ENCODE peak calls at places on chromosomes 7 and 10, in eight cellular contexts. L, Z, J, G, R, N, V and C are unnamed samples. For H3K9me3 and H3K4me1, the result is how much of the 10 kb centered on the place peaks cover.

GRCh38 chr7:44914992-44915607 is 29.8 kb upstream of the PURB start:
- DNase-seq in R (no peak), L (no peak), Z (no peak), V (no peak), G (no peak), N (no peak), J (no peak), C (no peak)

GRCh38 chr7:7201583-7202374 is 19.4 kb downstream of the C1GALT1 start:
- DNase-seq in J (no peak), N (no peak), L (peak), G (peak), R (no peak), V (no peak), Z (no peak), C (peak)

GRCh38 chr10:118965636-118966035 is 63.9 kb upstream of the NANOS1 start:
- DNase-seq in L (no peak), G (no peak), J (no peak), R (no peak), N (no peak), Z (no peak), V (no peak), C (no peak)

GRCh38 chr7:131727189-131727588 is 170.8 kb upstream of the PODXL start:
- DNase-seq in V (no peak), R (no peak), N (no peak), L (no peak), J (no peak), Z (no peak), G (no peak), C (no peak)

GRCh38 chr10:79355420-79356010 is 8.2 kb downstream of the PPIF start:
- DNase-seq in G (no peak), V (no peak), R (no peak), L (no peak), J (no peak), N (no peak), Z (no peak), C (no peak)

GRCh38 chr7:80244206-80244956 is 109.8 kb downstream of the GNAI1 start:
- DNase-seq in V (peak), L (no peak), N (no peak), Z (peak), R (no peak), J (peak), G (no peak), C (no peak)

GRCh38 chr7:143379607-143380263 is 1.4 kb upstream of the ZYX start:
- DNase-seq in Z (no peak), L (no peak), V (no peak), G (no peak), R (no peak), N (no peak), J (peak), C (no peak)

GRCh38 chr7:97697396-97697795 is 34.5 kb upstream of the TAC1 start:
- DNase-seq in J (no peak), L (no peak), N (peak), Z (no peak), R (no peak), V (no peak), G (no peak), C (no peak)

GRCh38 chr10:70927221-70927943 is 39.0 kb upstream of the PCBD1 start:
- DNase-seq in N (no peak), L (peak), G (no peak), Z (peak), R (no peak), V (peak), J (peak), C (no peak)

GRCh38 chr7:21454906-21455305 is 27.0 kb downstream of the SP4 start:
- DNase-seq in R (no peak), G (no peak), N (no peak), J (no peak), V (no peak), Z (no peak), L (no peak), C (no peak)

GRCh38 chr10:89236221-89236620 is 15.4 kb downstream of the LIPA start:
- DNase-seq in J (peak), N (no peak), L (no peak), V (no peak), R (no peak), Z (no peak), G (no peak), C (no peak)

GRCh38 chr7:73999664-74000420 is 28.1 kb upstream of the ELN start:
- DNase-seq in J (peak), Z (peak), V (peak), N (no peak), L (peak), G (no peak), R (no peak), C (no peak)

GRCh38 chr10:17512341-17513001 is 58.1 kb upstream of the ST8SIA6 start:
- DNase-seq in J (peak), L (peak), Z (peak), V (peak), N (no peak), R (no peak), G (no peak), C (no peak)

GRCh38 chr7:127114739-127115265 is 137.9 kb downstream of the GRM8 start:
- DNase-seq in L (no peak), G (no peak), R (no peak), N (no peak), J (no peak), V (no peak), Z (no peak), C (no peak)

GRCh38 chr10:25890995-25891394 is 43.0 kb upstream of the MYO3A start:
- DNase-seq in V (no peak), L (no peak), R (no peak), Z (no peak), N (no peak), J (no peak), G (no peak), C (no peak)

GRCh38 chr7:30366606-30367005 is 82.2 kb downstream of the ZNRF2 start:
- DNase-seq in V (peak), N (no peak), Z (peak), G (no peak), R (no peak), L (no peak), J (peak), C (no peak)

GRCh38 chr10:31101123-31101522 is 69.5 kb upstream of the ZNF438 start:
- DNase-seq in J (peak), Z (peak), L (peak), V (peak), N (no peak), R (no peak), G (no peak), C (no peak)

GRCh38 chr7:134254311-134254710 is 62.4 kb downstream of the SLC35B4 start:
- DNase-seq in R (no peak), N (no peak), J (peak), L (no peak), G (no peak), V (peak), Z (peak), C (no peak)

GRCh38 chr7:155803418-155804376 is 8.6 kb downstream of the SHH start:
- DNase-seq in Z (no peak), V (no peak), R (no peak), G (peak), N (no peak), L (peak), J (peak), C (peak)

GRCh38 chr10:75972494-75973276 is 541.3 kb downstream of the LRMDA start:
- DNase-seq in L (no peak), V (peak), G (no peak), R (no peak), Z (peak), N (no peak), J (peak), C (no peak)

GRCh38 chr7:74454948-74455804 is 1.5 kb downstream of the GTF2IRD1 start:
- DNase-seq in V (no peak), G (no peak), R (no peak), N (no peak), J (peak), Z (no peak), L (peak), C (no peak)

GRCh38 chr10:125102216-125102615 is 58.1 kb downstream of the CTBP2 start:
- DNase-seq in R (no peak), N (no peak), J (peak), V (peak), Z (peak), L (peak), G (peak), C (peak)

GRCh38 chr7:31646969-31647368 is 40.0 kb upstream of the PPP1R17 start:
- DNase-seq in Z (no peak), J (no peak), N (no peak), R (no peak), G (no peak), V (no peak), L (no peak), C (no peak)

GRCh38 chr10:73837072-73837471 is 25.7 kb upstream of the NDST2 start:
- DNase-seq in Z (peak), N (no peak), L (no peak), R (no peak), J (peak), G (no peak), V (peak), C (no peak)

GRCh38 chr10:71245420-71246325 is 33.3 kb downstream of the UNC5B start:
- DNase-seq in R (no peak), L (no peak), Z (no peak), J (no peak), V (no peak), N (no peak), G (no peak), C (no peak)

GRCh38 chr7:608361-608760 is 88.7 kb upstream of the PDGFA start:
- DNase-seq in N (no peak), V (no peak), L (no peak), G (no peak), R (no peak), Z (no peak), J (no peak), C (no peak)

GRCh38 chr7:150846291-150847115 is 5.8 kb upstream of the AOC1 start:
- DNase-seq in R (no peak), N (no peak), J (no peak), L (no peak), Z (no peak), V (no peak), G (no peak), C (no peak)

GRCh38 chr10:8462565-8462964 is 408.1 kb downstream of the GATA3 start:
- DNase-seq in J (no peak), L (no peak), R (no peak), G (no peak), V (no peak), Z (peak), N (no peak), C (no peak)

GRCh38 chr7:80659120-80660055 is 20.9 kb downstream of the CD36 start:
- DNase-seq in Z (peak), V (peak), R (no peak), L (no peak), J (peak), N (no peak), G (no peak), C (no peak)

GRCh38 chr10:17005621-17006566 is 123.7 kb downstream of the CUBN start:
- DNase-seq in L (no peak), V (no peak), Z (no peak), J (peak), G (no peak), R (no peak), N (no peak), C (no peak)

GRCh38 chr7:139582671-139583155 is 59.2 kb downstream of the CLEC2L start:
- DNase-seq in N (no peak), J (no peak), G (no peak), Z (no peak), L (peak), V (no peak), R (no peak), C (no peak)
- H3K9me3 ChIP-seq in N (under half), J (under half), G (under half), Z (under half), L (under half), V (under half), R (under half), C (under half)

DNA sequence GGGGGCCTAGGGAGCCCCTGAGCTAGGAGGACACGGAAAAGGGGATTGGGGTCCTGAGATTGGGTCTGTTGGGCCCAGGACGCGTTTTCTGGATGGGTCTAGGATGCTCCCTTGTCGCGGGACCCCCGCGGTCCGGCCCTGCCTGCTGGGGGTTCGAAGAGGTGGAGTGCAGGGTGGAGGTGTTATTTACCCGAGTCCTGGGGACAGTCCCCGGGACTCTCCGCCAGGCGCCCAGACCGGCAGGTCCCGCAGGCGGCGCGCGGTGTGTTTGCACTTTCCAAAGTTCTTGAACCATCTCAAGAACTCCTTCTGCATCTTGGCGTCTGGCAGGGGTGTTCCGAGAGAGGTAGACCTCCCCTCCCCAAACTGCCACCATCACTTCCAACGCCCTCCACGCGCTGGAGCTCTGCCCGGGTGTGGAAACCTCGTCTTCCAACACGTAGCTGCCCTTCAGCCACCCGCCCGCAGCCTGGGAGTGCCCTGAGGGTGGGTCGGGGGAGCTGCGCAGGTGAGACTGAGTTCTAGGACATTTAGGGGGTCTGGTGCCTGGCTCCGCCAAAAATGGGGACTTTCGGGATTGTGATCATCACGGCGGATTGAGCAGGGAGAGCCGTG is 569 bp downstream of the CAV1 start:
- DNase-seq in N (no peak), V (no peak), J (peak), L (peak), R (no peak), Z (peak), G (peak), C (peak)
- H3K4me1 ChIP-seq in N (under half), V (under half), J (under half), L (under half), R (under half), Z (under half), G (under half), C (under half)

DNA sequence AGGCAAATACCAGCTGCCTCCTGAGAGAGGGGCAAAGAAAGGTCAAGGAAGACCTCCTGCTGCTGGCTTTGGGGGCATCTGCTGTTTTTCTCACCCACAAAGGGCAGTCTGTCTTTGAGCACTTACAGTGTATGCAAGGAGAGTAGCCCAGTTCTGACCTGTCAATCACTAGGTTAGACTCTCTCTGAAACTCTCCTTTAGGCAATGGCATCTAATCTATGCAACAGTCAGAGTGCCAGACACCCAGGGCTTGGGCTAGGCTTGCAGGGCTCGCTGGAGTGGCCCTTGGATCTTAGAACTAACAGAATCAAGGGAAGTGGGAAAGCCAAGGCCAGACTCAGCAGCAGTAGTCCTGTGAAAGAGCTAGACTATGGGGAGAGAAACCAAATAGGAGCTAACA is 522.9 kb downstream of the NRG3 start:
- DNase-seq in G (no peak), R (no peak), L (no peak), J (no peak), N (peak), Z (no peak), V (no peak), C (no peak)
- H3K9me3 ChIP-seq in G (under half), R (under half), L (under half), J (under half), N (under half), Z (under half), V (under half), C (under half)

GRCh38 chr10:132991706-132992432 is 49.5 kb upstream of the CFAP46 start:
- DNase-seq in G (no peak), R (no peak), J (no peak), Z (no peak), V (no peak), N (no peak), L (no peak), C (peak)
- H3K4me1 ChIP-seq in G (under half), R (under half), J (under half), Z (under half), V (under half), N (under half), L (under half), C (under half)

GRCh38 chr7:16399265-16399801 is 22.0 kb downstream of the CRPPA start:
- DNase-seq in G (no peak), Z (peak), J (peak), L (no peak), V (peak), N (no peak), R (no peak), C (no peak)
- H3K9me3 ChIP-seq in G (under half), Z (under half), J (under half), L (under half), V (under half), N (under half), R (under half), C (under half)

DNA sequence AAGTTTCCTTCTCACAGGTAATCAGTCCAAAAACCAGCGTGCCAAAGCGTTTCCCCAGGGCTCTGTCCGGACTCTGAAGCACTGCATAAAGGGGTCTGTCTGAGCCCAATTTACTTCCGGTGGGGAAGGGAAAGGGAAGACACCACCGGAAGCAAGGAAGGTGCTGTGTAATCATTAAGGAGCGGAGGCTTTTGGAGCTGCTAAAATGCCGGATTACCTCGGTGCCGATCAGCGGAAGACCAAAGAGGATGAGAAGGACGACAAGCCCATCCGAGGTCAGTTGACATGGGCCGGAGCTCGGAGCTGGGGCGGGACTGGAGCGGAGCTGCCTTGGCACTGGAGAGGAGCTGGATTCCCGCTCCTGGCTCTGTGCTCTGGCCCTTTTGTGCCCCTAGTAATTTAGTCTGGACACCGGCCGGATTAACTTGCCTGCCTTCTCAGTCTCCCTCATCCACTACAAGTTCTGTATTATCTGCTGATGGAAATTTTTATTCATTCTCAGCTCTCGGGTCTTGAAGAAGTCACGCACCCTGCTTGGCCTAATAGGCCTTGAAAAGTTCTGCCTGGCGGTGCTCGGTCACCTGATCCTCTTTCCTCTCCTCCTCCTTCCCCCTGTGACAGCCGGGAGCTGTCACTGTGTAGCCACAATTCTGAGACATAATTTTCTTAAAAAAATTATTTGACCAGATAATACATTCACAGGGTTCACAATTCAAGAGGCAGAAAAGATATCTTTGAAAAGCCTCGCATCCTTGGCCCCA is at the start of gene PSMC2:
- DNase-seq in V (peak), G (peak), Z (peak), L (peak), N (peak), R (peak), J (peak), C (peak)
- H3K4me1 ChIP-seq in V (under half), G (under half), Z (under half), L (half or more), N (under half), R (under half), J (under half), C (half or more)

GRCh38 chr7:158260567-158261361 is 326.9 kb downstream of the PTPRN2 start:
- DNase-seq in G (no peak), V (no peak), J (no peak), N (no peak), L (no peak), R (no peak), Z (no peak), C (peak)
- H3K9me3 ChIP-seq in G (under half), V (half or more), J (under half), N (under half), L (under half), R (under half), Z (under half), C (under half)

DNA sequence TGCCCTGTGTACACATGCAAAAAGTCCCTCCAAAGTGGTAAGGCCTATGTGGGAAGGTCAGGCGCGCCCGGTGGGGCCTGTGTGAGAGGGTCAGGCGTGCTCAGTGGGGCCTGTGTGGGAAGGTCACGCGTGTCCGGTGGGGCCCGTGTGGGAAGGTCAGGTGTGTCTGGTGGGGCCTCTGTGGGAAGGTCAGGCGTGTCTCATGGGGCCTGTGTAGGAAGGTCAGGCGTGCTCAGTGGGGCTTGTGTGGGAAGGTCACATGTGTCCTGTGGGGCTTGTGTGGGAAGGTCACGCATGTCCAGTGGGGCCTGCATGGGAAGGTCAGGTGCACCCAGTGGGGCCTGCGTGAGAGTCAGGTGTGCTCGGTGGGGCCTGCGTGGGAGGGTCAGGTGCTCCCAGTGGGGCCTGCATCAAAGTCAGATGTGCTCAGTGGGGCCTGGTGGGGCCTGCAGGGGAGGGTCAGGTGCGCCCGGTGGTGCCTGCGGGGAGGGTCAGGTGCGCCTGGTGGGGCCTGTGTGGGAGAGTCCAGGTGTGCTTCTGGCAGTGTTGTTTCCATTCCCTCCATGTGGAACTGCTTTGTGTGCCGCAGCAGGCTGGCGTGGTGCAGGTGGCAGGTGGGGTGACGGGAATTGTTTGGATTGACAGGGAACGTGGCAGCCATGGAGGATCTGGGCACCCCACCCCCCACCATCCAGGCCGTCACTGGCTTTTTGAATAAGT is 15.4 kb downstream of the LRRC27 start:
- DNase-seq in Z (no peak), V (no peak), G (peak), L (no peak), N (no peak), R (no peak), J (no peak), C (no peak)
- H3K4me1 ChIP-seq in Z (under half), V (under half), G (under half), L (under half), N (under half), R (under half), J (under half), C (under half)